ENCODE peak calls at places on chromosomes 13 and 19, in seven cellular contexts. H, W, Q, S, M, N and R are unnamed samples.

GRCh38 chr13:29999492-30000372 is 149.3 kb upstream of the UBL3 start:
- DNase-seq in M (no peak), W (no peak), Q (no peak), H (no peak), S (no peak), N (no peak), R (no peak)

GRCh38 chr13:98239156-98240076 is 62.3 kb upstream of the RNF113B start:
- DNase-seq in S (no peak), Q (no peak), M (no peak), W (no peak), H (no peak), N (no peak), R (no peak)

GRCh38 chr13:66171821-66172220 is 1058.3 kb downstream of the PCDH9 start:
- DNase-seq in S (no peak), M (no peak), W (no peak), H (no peak), Q (no peak), N (no peak), R (no peak)

GRCh38 chr19:52070496-52070895 is 21.9 kb upstream of the ZNF432 start:
- DNase-seq in W (peak; percentile 70), S (no peak), Q (peak; percentile 16), N (no peak), M (no peak), H (no peak), R (no peak)

GRCh38 chr13:20160346-20161274 is at the start of gene GJA3:
- DNase-seq in N (no peak), S (peak; percentile 73), M (peak; percentile 82), Q (peak; percentile 36), H (no peak), W (peak; percentile 23), R (peak; percentile 50)

GRCh38 chr19:45113628-45114027 is 20.6 kb downstream of the PPP1R37 start:
- DNase-seq in S (no peak), Q (no peak), N (no peak), H (no peak), W (no peak), M (no peak), R (no peak)

GRCh38 chr19:50835785-50836542 is 2.6 kb upstream of the KLK15 start:
- DNase-seq in N (peak; percentile 46), Q (no peak), S (peak; percentile 56), H (peak; percentile 93), W (peak; percentile 37), M (peak; percentile 95), R (peak; percentile 85)

GRCh38 chr13:29936961-29937360 is 86.5 kb upstream of the UBL3 start:
- DNase-seq in M (no peak), N (no peak), H (no peak), W (no peak), Q (no peak), S (no peak), R (no peak)

GRCh38 chr19:4267101-4267900 is 11.8 kb upstream of the SHD start:
- DNase-seq in S (peak; percentile 71), M (peak; percentile 80), W (peak; percentile 60), N (peak; percentile 36), Q (peak; percentile 70), H (peak; percentile 56), R (peak; percentile 69)

GRCh38 chr13:106617561-106617960 is 49.6 kb upstream of the ARGLU1 start:
- DNase-seq in W (peak; percentile 61), H (no peak), N (no peak), Q (no peak), S (no peak), M (no peak), R (no peak)

GRCh38 chr19:16659832-16660708 is at the start of gene SMIM7:
- DNase-seq in M (peak; percentile 97), N (peak; percentile 85), W (peak; percentile 98), H (peak; percentile 97), Q (peak; percentile 98), S (peak; percentile 98), R (peak; percentile 98)

GRCh38 chr19:49216076-49216475 is 58.5 kb downstream of the TRPM4 start:
- DNase-seq in Q (no peak), M (no peak), N (no peak), H (no peak), S (no peak), W (peak; percentile 41), R (no peak)

GRCh38 chr13:61600360-61601033 is 184.8 kb upstream of the PCDH20 start:
- DNase-seq in W (no peak), H (no peak), Q (no peak), M (no peak), N (no peak), S (no peak), R (no peak)

GRCh38 chr13:76861859-76862258 is 24.3 kb downstream of the KCTD12 start:
- DNase-seq in Q (no peak), S (no peak), H (no peak), M (no peak), N (no peak), W (no peak), R (no peak)

GRCh38 chr13:44382635-44383145 is 9.1 kb downstream of the SERP2 start:
- DNase-seq in W (no peak), H (no peak), M (no peak), N (no peak), S (no peak), Q (no peak), R (no peak)

GRCh38 chr19:16066611-16067104 is 9.6 kb upstream of the TPM4 start:
- DNase-seq in S (peak; percentile 42), N (no peak), Q (peak; percentile 56), M (no peak), W (peak; percentile 86), H (no peak), R (peak; percentile 64)

GRCh38 chr19:13096968-13097330 is 5.7 kb downstream of the LYL1 start:
- DNase-seq in S (no peak), Q (no peak), H (no peak), W (no peak), M (no peak), N (no peak), R (no peak)

GRCh38 chr19:10882108-10882457 is 10.7 kb downstream of the CARM1 start:
- DNase-seq in N (no peak), H (no peak), S (no peak), Q (no peak), W (no peak), M (no peak), R (no peak)
- TF ChIP-seq CTCF in N (no peak), H (no peak), S (no peak), Q (no peak), W (no peak), M (no peak), R (no peak)

DNA sequence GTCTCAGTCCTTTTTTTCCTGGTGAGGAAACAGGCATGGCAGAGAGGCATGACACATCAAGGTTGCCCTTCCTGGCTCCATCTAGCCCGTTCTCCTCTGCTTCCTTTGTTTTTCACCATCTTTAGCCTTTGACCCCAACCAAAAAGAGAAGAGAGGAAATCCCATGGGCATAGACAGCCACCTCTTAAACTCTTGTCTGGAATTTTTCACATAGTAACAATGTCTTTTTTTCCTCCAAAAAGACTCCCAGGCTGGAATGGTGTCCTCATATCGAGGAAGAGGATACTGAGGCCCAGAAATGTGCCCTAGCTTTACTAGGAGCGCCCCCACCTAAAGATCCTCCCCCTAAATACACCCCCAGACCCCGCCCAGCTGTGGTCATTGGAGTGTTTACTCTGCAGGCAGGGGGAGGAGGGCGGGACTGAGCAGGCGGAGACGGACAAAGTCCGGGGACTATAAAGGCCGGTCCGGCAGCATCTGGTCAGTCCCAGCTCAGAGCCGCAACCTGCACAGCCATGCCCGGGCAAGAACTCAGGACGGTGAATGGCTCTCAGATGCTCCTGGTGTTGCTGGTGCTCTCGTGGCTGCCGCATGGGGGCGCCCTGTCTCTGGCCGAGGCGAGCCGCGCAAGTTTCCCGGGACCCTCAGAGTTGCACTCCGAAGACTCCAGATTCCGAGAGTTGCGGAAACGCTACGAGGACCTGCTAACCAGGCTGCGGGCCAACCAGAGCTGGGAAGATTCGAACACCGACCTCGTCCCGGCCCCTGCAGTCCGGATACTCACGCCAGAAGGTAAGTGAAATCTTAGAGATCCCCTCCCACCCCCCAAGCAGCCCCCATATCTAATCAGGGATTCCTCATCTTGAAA is at the start of gene GDF15:
- DNase-seq in Q (no peak), N (no peak), W (peak; percentile 84), S (peak; percentile 35), M (peak; percentile 64), H (peak; percentile 59), R (peak; percentile 80)
- TF ChIP-seq CTCF in Q (no peak), N (no peak), W (peak; percentile 50), S (peak; percentile 45), M (peak; percentile 54), H (peak; percentile 67), R (peak; percentile 89)

DNA sequence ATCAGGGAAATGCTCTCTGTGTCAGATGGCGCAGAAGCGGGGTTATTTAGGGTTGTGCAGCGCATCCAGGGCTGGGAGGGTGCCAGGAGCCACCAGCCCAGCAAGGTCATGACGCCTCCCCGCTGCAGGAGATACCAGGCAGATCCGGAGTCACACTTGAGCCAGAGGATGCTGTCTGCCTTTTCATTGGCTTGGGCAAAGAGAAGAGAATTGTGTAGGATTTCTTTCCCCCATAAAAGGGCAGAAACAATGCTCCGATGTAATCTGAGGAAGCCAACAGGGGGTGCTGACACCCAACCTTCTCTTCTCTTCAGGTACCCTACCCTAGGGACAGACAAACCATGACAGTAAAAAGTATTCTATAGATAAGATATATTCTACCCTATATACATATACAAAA is 346.4 kb downstream of the TSHZ3 start:
- DNase-seq in M (no peak), N (no peak), S (no peak), H (no peak), W (no peak), Q (no peak), R (peak; percentile 24)
- TF ChIP-seq CTCF in M (no peak), N (no peak), S (no peak), H (no peak), W (no peak), Q (no peak), R (peak; percentile 30)

GRCh38 chr19:1766800-1767352 is 13.6 kb downstream of the ONECUT3 start:
- DNase-seq in M (no peak), S (no peak), N (no peak), W (no peak), Q (peak; percentile 15), H (no peak), R (no peak)
- TF ChIP-seq CTCF in M (no peak), S (no peak), N (no peak), W (no peak), Q (no peak), H (no peak), R (no peak)

GRCh38 chr19:7394728-7395359 is 46.1 kb downstream of the ARHGEF18 start:
- DNase-seq in N (peak; percentile 67), H (peak; percentile 94), W (peak; percentile 84), S (peak; percentile 91), M (peak; percentile 94), Q (peak; percentile 92), R (peak; percentile 85)
- TF ChIP-seq CTCF in N (no peak), H (peak; percentile 18), W (no peak), S (no peak), M (no peak), Q (peak; percentile 40), R (no peak)

DNA sequence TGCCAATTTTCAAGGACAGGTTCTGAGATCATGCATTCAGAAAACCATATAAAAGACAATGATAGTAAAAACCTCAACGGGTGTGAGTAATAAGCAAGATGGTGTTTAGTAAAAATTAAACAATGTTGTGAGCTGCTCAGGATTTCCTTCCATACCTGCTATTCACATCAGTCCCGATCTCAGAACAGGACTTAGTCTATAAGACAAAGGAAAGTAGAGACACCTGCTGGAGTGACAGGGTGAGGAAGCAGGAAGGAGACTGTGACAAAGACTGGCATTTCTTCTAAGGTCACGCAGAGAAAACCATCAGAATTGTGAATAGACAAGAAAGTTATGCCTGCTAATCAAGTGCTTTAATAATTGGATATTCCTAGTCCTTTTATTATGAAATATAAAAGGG is 648.0 kb downstream of the DACH1 start:
- DNase-seq in N (no peak), M (no peak), W (no peak), Q (no peak), H (no peak), S (no peak), R (peak; percentile 43)
- TF ChIP-seq CTCF in N (no peak), M (peak; percentile 14), W (no peak), Q (peak; percentile 23), H (peak; percentile 29), S (no peak), R (peak; percentile 53)